ENCODE peak calls at places on chromosomes 11 and 22, in nine cellular contexts. One of them, this sample, is unnamed.

GRCh38 chr11:83521647-83522596 is 235.8 kb upstream of the CCDC90B start:
- DNase-seq in body of pancreas: no peak
- DNase-seq in lower leg skin: no peak
- DNase-seq in HCT116: no peak
- DNase-seq in sigmoid colon: no peak
- DNase-seq in esophagus squamous epithelium: no peak
- DNase-seq in stomach: no peak
- DNase-seq in breast epithelium: no peak
- DNase-seq in A549: peak; percentile 6
- DNase-seq in this sample: no peak

GRCh38 chr22:17171313-17172171 is 12.5 kb upstream of the HDHD5 start:
- DNase-seq in body of pancreas: peak; percentile 93
- DNase-seq in lower leg skin: peak; percentile 96
- DNase-seq in HCT116: peak; percentile 82
- DNase-seq in sigmoid colon: peak; percentile 93
- DNase-seq in esophagus squamous epithelium: peak; percentile 42
- DNase-seq in stomach: peak; percentile 90
- DNase-seq in breast epithelium: peak; percentile 90
- DNase-seq in A549: peak; percentile 84
- DNase-seq in this sample: peak; percentile 92

GRCh38 chr11:79437981-79438630 is 2.7 kb downstream of the TENM4 start:
- DNase-seq in body of pancreas: no peak
- DNase-seq in lower leg skin: peak; percentile 84
- DNase-seq in HCT116: no peak
- DNase-seq in sigmoid colon: peak; percentile 67
- DNase-seq in esophagus squamous epithelium: no peak
- DNase-seq in stomach: no peak
- DNase-seq in breast epithelium: no peak
- DNase-seq in A549: no peak
- DNase-seq in this sample: peak; percentile 38

GRCh38 chr11:9120659-9121350 is 29.4 kb upstream of the SCUBE2 start:
- DNase-seq in body of pancreas: peak; percentile 39
- DNase-seq in lower leg skin: no peak
- DNase-seq in HCT116: peak; percentile 15
- DNase-seq in sigmoid colon: no peak
- DNase-seq in esophagus squamous epithelium: no peak
- DNase-seq in stomach: no peak
- DNase-seq in breast epithelium: no peak
- DNase-seq in A549: peak; percentile 33
- DNase-seq in this sample: no peak

GRCh38 chr11:14073821-14074529 is 111.5 kb downstream of the SPON1 start:
- DNase-seq in body of pancreas: peak; percentile 23
- DNase-seq in lower leg skin: peak; percentile 87
- DNase-seq in HCT116: no peak
- DNase-seq in sigmoid colon: peak; percentile 83
- DNase-seq in esophagus squamous epithelium: no peak
- DNase-seq in stomach: no peak
- DNase-seq in breast epithelium: no peak
- DNase-seq in A549: no peak
- DNase-seq in this sample: no peak

GRCh38 chr11:62370743-62371440 is 33.6 kb downstream of the ASRGL1 start:
- DNase-seq in body of pancreas: peak; percentile 59
- DNase-seq in lower leg skin: no peak
- DNase-seq in HCT116: no peak
- DNase-seq in sigmoid colon: no peak
- DNase-seq in esophagus squamous epithelium: no peak
- DNase-seq in stomach: peak; percentile 52
- DNase-seq in breast epithelium: no peak
- DNase-seq in A549: no peak
- DNase-seq in this sample: no peak

GRCh38 chr22:48715511-48715910 is 1112.2 kb downstream of the BRD1 start:
- DNase-seq in body of pancreas: no peak
- DNase-seq in lower leg skin: no peak
- DNase-seq in HCT116: no peak
- DNase-seq in sigmoid colon: no peak
- DNase-seq in esophagus squamous epithelium: no peak
- DNase-seq in stomach: no peak
- DNase-seq in breast epithelium: no peak
- DNase-seq in A549: no peak
- DNase-seq in this sample: no peak

GRCh38 chr11:121539000-121539399 is 86.2 kb upstream of the SORL1-AS1 start:
- DNase-seq in body of pancreas: no peak
- DNase-seq in lower leg skin: no peak
- DNase-seq in HCT116: no peak
- DNase-seq in sigmoid colon: no peak
- DNase-seq in esophagus squamous epithelium: no peak
- DNase-seq in stomach: no peak
- DNase-seq in breast epithelium: no peak
- DNase-seq in A549: no peak
- DNase-seq in this sample: no peak

GRCh38 chr11:68983816-68984215 is 3.0 kb upstream of the MRGPRD start:
- DNase-seq in body of pancreas: no peak
- DNase-seq in lower leg skin: peak; percentile 39
- DNase-seq in HCT116: no peak
- DNase-seq in sigmoid colon: no peak
- DNase-seq in esophagus squamous epithelium: no peak
- DNase-seq in stomach: no peak
- DNase-seq in breast epithelium: peak; percentile 10
- DNase-seq in A549: no peak
- DNase-seq in this sample: peak; percentile 20

GRCh38 chr11:64438986-64439771 is 80.2 kb downstream of the RPS6KA4 start:
- DNase-seq in body of pancreas: no peak
- DNase-seq in lower leg skin: no peak
- DNase-seq in HCT116: no peak
- DNase-seq in sigmoid colon: no peak
- DNase-seq in esophagus squamous epithelium: no peak
- DNase-seq in stomach: no peak
- DNase-seq in breast epithelium: no peak
- DNase-seq in A549: no peak
- DNase-seq in this sample: no peak

DNA sequence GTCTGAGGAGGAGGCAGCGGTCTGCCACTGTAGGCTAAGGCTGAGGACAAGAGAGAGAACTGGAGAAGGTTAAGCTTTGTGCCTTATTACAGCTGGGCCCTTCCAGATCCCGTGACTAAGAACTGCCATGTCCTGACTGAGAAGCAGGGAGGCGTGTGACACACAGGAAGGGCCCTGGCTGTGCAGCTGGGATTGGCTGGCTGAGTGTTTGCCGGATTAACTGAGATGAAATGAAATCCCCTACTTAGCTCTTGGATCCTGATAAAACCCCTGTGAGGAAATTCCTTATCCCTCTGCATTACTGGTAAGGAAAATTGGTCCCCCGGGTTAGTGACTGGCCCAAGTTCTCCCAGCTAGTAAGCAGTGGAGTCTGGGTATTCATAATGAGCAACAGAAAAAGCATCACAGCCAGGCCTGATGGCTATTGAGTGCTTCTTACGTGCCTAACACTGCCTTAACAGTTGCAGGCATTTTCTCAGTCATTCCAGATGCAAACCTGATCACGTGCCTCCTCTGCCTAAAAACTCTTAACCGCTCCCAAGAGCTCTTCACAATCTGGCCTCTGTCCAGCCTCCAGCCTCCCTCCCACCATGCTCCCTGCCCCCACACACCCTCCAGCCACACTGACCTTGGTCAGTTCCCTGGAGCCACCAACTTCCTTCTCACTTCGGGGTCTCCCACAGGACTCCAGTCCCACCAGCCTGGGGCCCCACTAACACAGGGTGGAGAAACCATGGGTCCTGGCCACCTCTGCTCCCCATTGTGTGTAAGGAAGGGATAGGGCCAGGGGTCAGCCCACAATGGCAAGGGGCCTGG is 37.8 kb downstream of the ARRB1 start:
- DNase-seq in body of pancreas: peak; percentile 36
- DNase-seq in lower leg skin: no peak
- DNase-seq in HCT116: no peak
- DNase-seq in sigmoid colon: peak; percentile 82
- DNase-seq in esophagus squamous epithelium: no peak
- DNase-seq in stomach: peak; percentile 55
- DNase-seq in breast epithelium: no peak
- DNase-seq in A549: no peak
- DNase-seq in this sample: peak; percentile 66
- TF ChIP-seq POLR2A in body of pancreas: no peak
- TF ChIP-seq POLR2A in lower leg skin: no peak
- TF ChIP-seq POLR2A in HCT116: no peak
- TF ChIP-seq POLR2A in sigmoid colon: no peak
- TF ChIP-seq POLR2A in esophagus squamous epithelium: no peak
- TF ChIP-seq POLR2A in stomach: no peak
- TF ChIP-seq POLR2A in breast epithelium: no peak
- TF ChIP-seq POLR2A in A549: no peak
- TF ChIP-seq POLR2A in this sample: no peak

DNA sequence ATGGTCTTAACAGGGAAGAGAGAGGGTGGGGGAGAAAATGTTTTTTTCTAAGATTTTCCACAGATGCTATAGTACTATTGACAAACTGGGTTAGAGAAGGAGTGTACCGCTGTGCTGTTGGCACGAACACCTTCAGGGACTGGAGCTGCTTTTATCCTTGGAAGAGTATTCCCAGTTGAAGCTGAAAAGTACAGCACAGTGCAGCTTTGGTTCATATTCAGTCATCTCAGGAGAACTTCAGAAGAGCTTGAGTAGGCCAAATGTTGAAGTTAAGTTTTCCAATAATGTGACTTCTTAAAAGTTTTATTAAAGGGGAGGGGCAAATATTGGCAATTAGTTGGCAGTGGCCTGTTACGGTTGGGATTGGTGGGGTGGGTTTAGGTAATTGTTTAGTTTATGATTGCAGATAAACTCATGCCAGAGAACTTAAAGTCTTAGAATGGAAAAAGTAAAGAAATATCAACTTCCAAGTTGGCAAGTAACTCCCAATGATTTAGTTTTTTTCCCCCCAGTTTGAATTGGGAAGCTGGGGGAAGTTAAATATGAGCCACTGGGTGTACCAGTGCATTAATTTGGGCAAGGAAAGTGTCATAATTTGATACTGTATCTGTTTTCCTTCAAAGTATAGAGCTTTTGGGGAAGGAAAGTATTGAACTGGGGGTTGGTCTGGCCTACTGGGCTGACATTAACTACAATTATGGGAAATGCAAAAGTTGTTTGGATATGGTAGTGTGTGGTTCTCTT is 2.9 kb downstream of the MALAT1 start:
- DNase-seq in body of pancreas: no peak
- DNase-seq in lower leg skin: no peak
- DNase-seq in HCT116: no peak
- DNase-seq in sigmoid colon: peak; percentile 52
- DNase-seq in esophagus squamous epithelium: no peak
- DNase-seq in stomach: no peak
- DNase-seq in breast epithelium: peak; percentile 40
- DNase-seq in A549: peak; percentile 67
- DNase-seq in this sample: no peak
- TF ChIP-seq POLR2A in body of pancreas: peak; percentile 57
- TF ChIP-seq POLR2A in lower leg skin: no peak
- TF ChIP-seq POLR2A in HCT116: no peak
- TF ChIP-seq POLR2A in sigmoid colon: peak; percentile 36
- TF ChIP-seq POLR2A in esophagus squamous epithelium: peak; percentile 47
- TF ChIP-seq POLR2A in stomach: no peak
- TF ChIP-seq POLR2A in breast epithelium: no peak
- TF ChIP-seq POLR2A in A549: no peak
- TF ChIP-seq POLR2A in this sample: peak; percentile 48

GRCh38 chr11:67353317-67354313 is at the start of gene POLD4:
- DNase-seq in body of pancreas: peak; percentile 99
- DNase-seq in lower leg skin: peak; percentile 100
- DNase-seq in HCT116: no peak
- DNase-seq in sigmoid colon: peak; percentile 99
- DNase-seq in esophagus squamous epithelium: peak; percentile 95
- DNase-seq in stomach: peak; percentile 99
- DNase-seq in breast epithelium: peak; percentile 98
- DNase-seq in A549: peak; percentile 97
- DNase-seq in this sample: peak; percentile 99

GRCh38 chr11:67354314-67355022 is 1.1 kb upstream of the POLD4 start:
- DNase-seq in body of pancreas: peak; percentile 64
- DNase-seq in lower leg skin: peak; percentile 90
- DNase-seq in HCT116: peak; percentile 92
- DNase-seq in sigmoid colon: peak; percentile 81
- DNase-seq in esophagus squamous epithelium: no peak
- DNase-seq in stomach: peak; percentile 68
- DNase-seq in breast epithelium: no peak
- DNase-seq in A549: peak; percentile 98
- DNase-seq in this sample: peak; percentile 95

GRCh38 chr11:67351275-67352005 is 1.9 kb downstream of the POLD4 start:
- DNase-seq in body of pancreas: peak; percentile 76
- DNase-seq in lower leg skin: peak; percentile 91
- DNase-seq in HCT116: peak; percentile 62
- DNase-seq in sigmoid colon: peak; percentile 84
- DNase-seq in esophagus squamous epithelium: no peak
- DNase-seq in stomach: peak; percentile 75
- DNase-seq in breast epithelium: no peak
- DNase-seq in A549: peak; percentile 89
- DNase-seq in this sample: peak; percentile 57

GRCh38 chr11:67355023-67355793 is 1.9 kb upstream of the POLD4 start:
- DNase-seq in body of pancreas: no peak
- DNase-seq in lower leg skin: no peak
- DNase-seq in HCT116: no peak
- DNase-seq in sigmoid colon: peak; percentile 72
- DNase-seq in esophagus squamous epithelium: no peak
- DNase-seq in stomach: no peak
- DNase-seq in breast epithelium: no peak
- DNase-seq in A549: peak; percentile 40
- DNase-seq in this sample: no peak

DNA sequence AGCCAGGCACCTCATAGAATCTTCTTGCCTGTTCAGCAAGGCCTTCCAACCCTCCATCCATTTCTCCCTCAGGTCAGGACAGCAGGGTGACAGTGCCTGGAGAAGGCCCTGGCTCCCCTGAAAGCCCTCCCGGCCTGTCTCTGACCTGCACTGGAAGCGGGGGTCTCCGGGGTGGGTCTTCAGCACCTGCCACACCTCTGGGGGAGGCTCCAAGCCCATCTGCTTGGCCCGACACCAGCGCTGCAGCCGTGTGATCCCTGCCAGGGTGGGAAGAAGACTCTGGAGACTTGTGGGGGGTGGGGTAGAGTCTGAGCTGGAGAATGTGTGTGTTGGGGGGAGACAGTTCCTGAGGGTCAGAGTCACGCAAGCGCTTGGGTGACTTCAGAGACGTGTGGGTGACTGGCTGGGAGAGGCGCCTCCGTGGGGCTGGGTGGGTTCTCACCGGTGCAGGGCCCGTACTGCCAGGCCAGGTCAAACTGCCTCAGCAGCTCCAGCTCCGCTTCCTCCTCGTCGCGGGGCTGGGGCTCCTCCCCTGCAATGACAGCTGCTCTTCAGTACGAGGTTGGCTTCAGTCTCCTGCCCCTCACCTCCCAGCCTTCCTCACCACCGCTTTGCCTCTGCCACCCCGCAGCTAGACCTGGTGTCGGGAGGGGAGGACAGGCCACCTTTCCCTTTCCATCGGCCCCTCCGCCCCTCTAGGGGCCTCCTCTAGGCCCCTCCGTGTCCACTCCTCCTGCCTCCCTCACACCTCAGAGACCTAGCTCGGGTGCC is 615 bp downstream of the POLD4 start:
- DNase-seq in body of pancreas: peak; percentile 56
- DNase-seq in lower leg skin: no peak
- DNase-seq in HCT116: no peak
- DNase-seq in sigmoid colon: peak; percentile 77
- DNase-seq in esophagus squamous epithelium: no peak
- DNase-seq in stomach: peak; percentile 59
- DNase-seq in breast epithelium: no peak
- DNase-seq in A549: no peak
- DNase-seq in this sample: no peak
- TF ChIP-seq POLR2A in body of pancreas: no peak
- TF ChIP-seq POLR2A in lower leg skin: no peak
- TF ChIP-seq POLR2A in HCT116: no peak
- TF ChIP-seq POLR2A in sigmoid colon: no peak
- TF ChIP-seq POLR2A in esophagus squamous epithelium: no peak
- TF ChIP-seq POLR2A in stomach: no peak
- TF ChIP-seq POLR2A in breast epithelium: no peak
- TF ChIP-seq POLR2A in A549: peak; percentile 28
- TF ChIP-seq POLR2A in this sample: no peak

GRCh38 chr22:23826510-23827350 is 12.1 kb downstream of the DERL3 start:
- DNase-seq in body of pancreas: no peak
- DNase-seq in lower leg skin: no peak
- DNase-seq in HCT116: no peak
- DNase-seq in sigmoid colon: peak; percentile 50
- DNase-seq in esophagus squamous epithelium: no peak
- DNase-seq in stomach: no peak
- DNase-seq in breast epithelium: no peak
- DNase-seq in A549: no peak
- DNase-seq in this sample: peak; percentile 23
- TF ChIP-seq POLR2A in body of pancreas: no peak
- TF ChIP-seq POLR2A in lower leg skin: no peak
- TF ChIP-seq POLR2A in HCT116: no peak
- TF ChIP-seq POLR2A in sigmoid colon: no peak
- TF ChIP-seq POLR2A in esophagus squamous epithelium: no peak
- TF ChIP-seq POLR2A in stomach: no peak
- TF ChIP-seq POLR2A in breast epithelium: no peak
- TF ChIP-seq POLR2A in A549: no peak
- TF ChIP-seq POLR2A in this sample: no peak